ENCODE peak calls at places on chromosomes 7 and 10, in eight cellular contexts. H, P, K, E, C, R, X and B are unnamed samples.

GRCh38 chr10:50395279-50395678 is 144.0 kb upstream of the ASAH2 start:
- DNase-seq in H (peak), P (no peak), K (no peak), E (no peak), C (no peak), R (peak), X (peak), B (no peak)

GRCh38 chr10:33341638-33342037 is 7.2 kb upstream of the NRP1 start:
- DNase-seq in H (peak), P (no peak), K (no peak), E (no peak), C (no peak), R (peak), X (peak), B (no peak)

GRCh38 chr7:5652118-5652517 is 129.3 kb downstream of the RNF216 start:
- DNase-seq in H (no peak), P (no peak), K (no peak), E (no peak), C (no peak), R (no peak), X (no peak), B (no peak)

GRCh38 chr7:148118371-148118770 is 472.2 kb upstream of the C7orf33 start:
- DNase-seq in H (no peak), P (no peak), K (no peak), E (no peak), C (no peak), R (no peak), X (no peak), B (no peak)

GRCh38 chr7:140022582-140023211 is 40.1 kb downstream of the PARP12 start:
- DNase-seq in H (no peak), P (no peak), K (no peak), E (no peak), C (no peak), R (no peak), X (no peak), B (no peak)

GRCh38 chr10:79303631-79304478 is 43.4 kb upstream of the PPIF start:
- DNase-seq in H (no peak), P (no peak), K (no peak), E (no peak), C (no peak), R (no peak), X (no peak), B (no peak)

GRCh38 chr7:102834999-102835398 is 77.8 kb upstream of the LRRC17 start:
- DNase-seq in H (peak), P (no peak), K (no peak), E (no peak), C (peak), R (peak), X (peak), B (no peak)

GRCh38 chr7:149624006-149624405 is 126.4 kb upstream of the ZNF746 start:
- DNase-seq in H (no peak), P (peak), K (no peak), E (no peak), C (peak), R (peak), X (peak), B (peak)

GRCh38 chr10:46514431-46514861 is 42.0 kb downstream of the GPRIN2 start:
- DNase-seq in H (no peak), P (peak), K (no peak), E (no peak), C (no peak), R (no peak), X (no peak), B (peak)

GRCh38 chr10:17026686-17027485 is 102.7 kb downstream of the CUBN start:
- DNase-seq in H (no peak), P (peak), K (no peak), E (no peak), C (no peak), R (peak), X (peak), B (no peak)

GRCh38 chr7:22251284-22251683 is 105.7 kb downstream of the RAPGEF5 start:
- DNase-seq in H (no peak), P (peak), K (no peak), E (no peak), C (no peak), R (no peak), X (no peak), B (no peak)

DNA sequence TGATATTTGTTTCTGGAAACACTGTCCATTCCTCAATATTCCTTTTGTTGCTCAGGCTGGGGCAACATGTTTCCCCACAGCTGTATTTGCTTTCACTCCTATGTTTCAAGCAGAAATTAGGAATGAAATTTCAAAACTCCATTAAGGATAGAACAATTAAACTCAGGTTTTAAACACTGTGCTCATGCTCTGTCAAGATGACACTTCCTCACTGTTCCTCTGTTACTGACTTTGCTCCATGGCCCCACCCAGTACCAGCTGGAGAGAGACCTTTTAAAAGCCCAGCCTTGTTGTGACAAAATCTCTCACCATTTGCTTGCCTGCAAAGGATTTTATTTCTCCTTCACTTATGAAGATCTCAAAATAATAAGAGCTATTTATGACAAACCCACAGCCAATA is 197.4 kb downstream of the ELMO1 start:
- DNase-seq in H (no peak), P (no peak), K (no peak), E (no peak), C (no peak), R (no peak), X (no peak), B (no peak)
- H3K27ac ChIP-seq in H (no peak), P (no peak), K (no peak), E (no peak), C (no peak), R (no peak), X (no peak), B (no peak)

GRCh38 chr7:66039094-66039493 is 36.5 kb upstream of the ASL start:
- DNase-seq in H (no peak), P (no peak), K (no peak), E (no peak), C (no peak), R (no peak), X (no peak), B (no peak)

GRCh38 chr7:66047426-66047825 is 28.2 kb upstream of the ASL start:
- DNase-seq in H (peak), P (no peak), K (no peak), E (no peak), C (no peak), R (peak), X (peak), B (no peak)

GRCh38 chr7:66043681-66044497 is 31.7 kb upstream of the ASL start:
- DNase-seq in H (peak), P (peak), K (no peak), E (no peak), C (no peak), R (peak), X (no peak), B (peak)
- H3K9ac ChIP-seq in H (peak), P (no peak), K (no peak), E (no peak), C (no peak), R (peak), X (peak), B (peak)

GRCh38 chr7:128041203-128041602 is 10.0 kb upstream of the LRRC4 start:
- DNase-seq in H (peak), P (no peak), K (no peak), E (no peak), C (no peak), R (peak), X (peak), B (no peak)

GRCh38 chr7:128039487-128040099 is 8.4 kb upstream of the LRRC4 start:
- DNase-seq in H (no peak), P (no peak), K (no peak), E (no peak), C (no peak), R (no peak), X (no peak), B (peak)

GRCh38 chr7:128040205-128040604 is 9.0 kb upstream of the LRRC4 start:
- DNase-seq in H (no peak), P (no peak), K (no peak), E (no peak), C (no peak), R (no peak), X (no peak), B (no peak)

GRCh38 chr7:128044064-128044463 is 12.8 kb upstream of the LRRC4 start:
- DNase-seq in H (no peak), P (no peak), K (no peak), E (no peak), C (peak), R (no peak), X (no peak), B (no peak)

DNA sequence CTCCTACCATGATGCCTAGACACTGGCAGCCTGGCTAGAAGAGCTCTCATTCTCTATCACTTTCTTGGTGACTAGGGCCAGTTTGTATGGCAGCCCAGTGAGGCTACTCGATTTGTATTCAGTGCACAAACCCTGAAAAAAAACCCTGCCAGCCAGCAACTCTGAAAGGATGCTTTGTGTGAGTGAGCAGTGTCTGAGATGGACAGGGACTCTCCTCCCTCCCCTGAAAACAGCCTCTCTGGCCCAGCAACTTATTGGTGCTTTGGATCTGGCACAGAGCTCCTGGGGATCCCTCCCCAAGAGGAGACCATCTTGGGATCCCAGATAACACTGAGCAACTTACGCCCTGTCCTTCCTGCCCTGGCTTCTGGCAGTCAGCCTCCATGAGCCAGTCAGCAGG is 10.8 kb upstream of the LRRC4 start:
- DNase-seq in H (no peak), P (no peak), K (no peak), E (no peak), C (no peak), R (no peak), X (no peak), B (no peak)
- H3K27ac ChIP-seq in H (no peak), P (peak), K (peak), E (no peak), C (no peak), R (no peak), X (no peak), B (no peak)

GRCh38 chr10:6204063-6204340 is 1.3 kb downstream of the PFKFB3 start:
- DNase-seq in H (no peak), P (peak), K (peak), E (no peak), C (no peak), R (peak), X (no peak), B (peak)
- H3K9ac ChIP-seq in H (peak), P (peak), K (peak), E (no peak), C (no peak), R (peak), X (peak), B (peak)

GRCh38 chr7:130957140-130957513 is 223.1 kb upstream of the KLF14 start:
- DNase-seq in H (no peak), P (no peak), K (no peak), E (no peak), C (no peak), R (peak), X (no peak), B (no peak)

GRCh38 chr7:130960208-130960988 is 226.4 kb upstream of the KLF14 start:
- DNase-seq in H (peak), P (no peak), K (no peak), E (no peak), C (peak), R (peak), X (peak), B (no peak)

GRCh38 chr7:130959743-130960207 is 225.8 kb upstream of the KLF14 start:
- DNase-seq in H (peak), P (peak), K (no peak), E (no peak), C (no peak), R (peak), X (peak), B (no peak)

GRCh38 chr7:130957722-130958360 is 223.8 kb upstream of the KLF14 start:
- DNase-seq in H (no peak), P (no peak), K (no peak), E (no peak), C (no peak), R (no peak), X (no peak), B (no peak)

GRCh38 chr7:130958846-130959245 is 224.8 kb upstream of the KLF14 start:
- DNase-seq in H (no peak), P (no peak), K (no peak), E (no peak), C (no peak), R (no peak), X (no peak), B (no peak)
- H3K27ac ChIP-seq in H (peak), P (no peak), K (no peak), E (no peak), C (no peak), R (peak), X (peak), B (no peak)

DNA sequence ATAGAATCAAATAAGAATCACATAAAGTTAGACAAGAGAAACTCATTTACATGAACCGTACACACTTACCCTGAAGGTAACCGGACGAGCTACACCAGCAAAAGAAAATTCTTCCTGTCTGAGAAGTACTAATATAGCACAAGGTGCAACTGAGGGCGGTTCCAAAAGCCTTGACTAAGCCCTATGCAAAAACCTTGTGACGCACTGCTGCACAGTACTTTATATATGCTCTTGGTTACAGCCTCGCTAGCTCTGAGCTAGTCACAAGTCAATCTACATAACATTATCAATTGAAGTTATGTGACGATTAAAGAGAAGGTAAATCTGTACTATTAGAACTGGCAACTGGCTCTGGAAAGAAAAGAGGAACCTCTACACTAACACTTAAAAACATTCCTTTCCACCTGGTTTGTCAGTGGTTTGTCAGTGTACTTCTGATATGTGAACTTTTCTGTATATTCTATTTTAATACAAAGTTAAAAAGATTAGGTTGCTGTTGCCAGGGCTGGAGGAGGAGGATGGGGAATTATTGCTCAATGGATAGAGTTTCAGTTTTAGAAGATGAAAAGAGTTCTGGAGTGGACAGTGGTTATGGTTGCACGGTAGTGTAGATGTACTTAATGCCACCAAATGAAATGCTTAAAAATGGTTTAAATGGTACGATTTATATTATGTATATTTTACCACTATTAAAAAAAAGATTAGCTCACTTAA is 21.6 kb downstream of the NT5C3A start:
- DNase-seq in H (no peak), P (no peak), K (no peak), E (no peak), C (peak), R (peak), X (peak), B (peak)
- H3K9ac ChIP-seq in H (no peak), P (no peak), K (no peak), E (no peak), C (peak), R (peak), X (peak), B (no peak)

DNA sequence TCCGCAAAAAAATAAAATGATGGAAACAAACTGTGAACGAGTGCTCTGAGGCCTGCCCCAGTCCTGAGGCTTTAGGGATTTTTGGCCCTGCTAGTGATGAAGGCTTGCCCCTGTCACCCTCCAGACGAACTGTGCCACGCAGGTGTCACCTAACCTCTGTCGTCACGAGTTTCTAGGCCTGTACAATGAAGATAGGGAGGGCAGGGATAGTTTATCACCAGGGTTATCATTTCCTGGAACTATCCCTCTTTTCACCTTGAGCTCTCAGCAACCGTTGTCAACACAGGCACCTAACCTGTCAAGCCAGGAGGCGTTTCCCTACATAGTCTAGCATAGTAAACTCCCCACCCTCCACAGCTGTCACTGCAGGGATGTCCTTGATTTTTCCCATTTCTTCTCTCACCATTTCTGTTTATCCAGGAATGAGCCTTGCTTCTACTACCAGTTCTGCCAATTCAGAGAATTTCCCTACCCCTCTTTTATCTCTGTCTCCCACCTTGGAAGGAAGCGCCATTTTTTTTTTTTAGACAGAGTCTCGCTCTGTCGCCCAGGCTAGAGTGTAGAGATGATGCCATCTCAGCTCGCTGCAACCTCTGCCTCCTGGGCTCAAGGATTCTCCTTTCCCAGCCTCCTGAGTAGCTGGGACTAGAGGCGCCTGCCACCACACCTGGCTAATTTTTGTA is 2.2 kb upstream of the ACHE start:
- DNase-seq in H (no peak), P (no peak), K (no peak), E (no peak), C (no peak), R (no peak), X (no peak), B (peak)
- H3K27ac ChIP-seq in H (no peak), P (no peak), K (no peak), E (no peak), C (no peak), R (no peak), X (no peak), B (peak)

DNA sequence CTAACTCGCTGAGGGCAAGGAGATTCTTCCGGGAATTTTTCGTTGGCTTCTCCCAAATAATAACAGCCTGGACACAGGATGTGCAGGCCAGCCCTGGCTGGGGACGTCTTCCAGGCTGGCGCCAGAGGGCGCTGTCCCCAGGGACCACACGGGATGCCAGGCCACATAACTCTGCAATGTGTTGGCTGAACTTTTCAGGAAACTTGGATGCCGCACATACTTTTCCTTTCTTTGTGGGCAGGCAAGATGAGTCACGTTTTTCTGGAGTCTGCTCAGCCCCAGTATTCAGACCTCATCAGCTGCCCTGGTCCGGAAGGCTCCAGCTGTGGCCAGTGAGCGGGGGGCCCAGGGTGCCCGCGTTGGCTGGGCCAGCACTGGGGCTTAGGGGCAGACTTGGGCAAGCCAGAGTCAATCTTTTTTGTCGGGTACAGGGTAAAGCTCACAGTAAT is 122.7 kb downstream of the PRKAG2 start:
- DNase-seq in H (peak), P (peak), K (peak), E (peak), C (peak), R (peak), X (peak), B (peak)
- H3K9ac ChIP-seq in H (peak), P (no peak), K (no peak), E (no peak), C (no peak), R (peak), X (no peak), B (no peak)